ENCODE peak calls at places on chromosomes 2 and 18, in eight cellular contexts. One of them, this sample, is unnamed.

GRCh38 chr2:240320561-240321091 is 114.8 kb upstream of the GPC1 start:
- DNase-seq in LoVo: no peak
- DNase-seq in activated naive CD8-positive, alpha-beta T cell treated with anti-CD3 and anti-CD28 coated beads for 36 hours: no peak
- DNase-seq in A549: no peak
- DNase-seq in AG08396: no peak
- DNase-seq in tibial artery: peak
- DNase-seq in activated CD8-positive, alpha-beta memory T cell treated with anti-CD3 and anti-CD28 coated beads, Interleukin-2, amount 50 U/mL, for 48 hours: no peak
- DNase-seq in endothelial cell of umbilical vein: no peak
- DNase-seq in this sample: peak

GRCh38 chr2:113709022-113709421 is 47.4 kb downstream of the SLC35F5 start:
- DNase-seq in LoVo: no peak
- DNase-seq in activated CD8-positive, alpha-beta memory T cell treated with anti-CD3 and anti-CD28 coated beads, Interleukin-2, amount 50 U/mL, for 48 hours: no peak
- DNase-seq in AG08396: no peak
- DNase-seq in tibial artery: no peak
- DNase-seq in activated naive CD8-positive, alpha-beta T cell treated with anti-CD3 and anti-CD28 coated beads for 36 hours: no peak
- DNase-seq in endothelial cell of umbilical vein: no peak
- DNase-seq in A549: no peak
- DNase-seq in this sample: no peak

GRCh38 chr2:239316562-239317465 is 84.0 kb downstream of the HDAC4 start:
- DNase-seq in LoVo: no peak
- DNase-seq in A549: no peak
- DNase-seq in tibial artery: peak
- DNase-seq in activated CD8-positive, alpha-beta memory T cell treated with anti-CD3 and anti-CD28 coated beads, Interleukin-2, amount 50 U/mL, for 48 hours: peak
- DNase-seq in activated naive CD8-positive, alpha-beta T cell treated with anti-CD3 and anti-CD28 coated beads for 36 hours: no peak
- DNase-seq in AG08396: peak
- DNase-seq in endothelial cell of umbilical vein: peak
- DNase-seq in this sample: peak

GRCh38 chr18:28176933-28177827 is at the start of gene CDH2:
- DNase-seq in LoVo: no peak
- DNase-seq in AG08396: peak
- DNase-seq in A549: peak
- DNase-seq in endothelial cell of umbilical vein: peak
- DNase-seq in activated naive CD8-positive, alpha-beta T cell treated with anti-CD3 and anti-CD28 coated beads for 36 hours: peak
- DNase-seq in tibial artery: no peak
- DNase-seq in activated CD8-positive, alpha-beta memory T cell treated with anti-CD3 and anti-CD28 coated beads, Interleukin-2, amount 50 U/mL, for 48 hours: peak
- DNase-seq in this sample: peak

GRCh38 chr2:205680067-205680466 is 2.2 kb upstream of the NRP2 start:
- DNase-seq in endothelial cell of umbilical vein: peak
- DNase-seq in AG08396: peak
- DNase-seq in tibial artery: no peak
- DNase-seq in LoVo: peak
- DNase-seq in A549: peak
- DNase-seq in activated naive CD8-positive, alpha-beta T cell treated with anti-CD3 and anti-CD28 coated beads for 36 hours: no peak
- DNase-seq in activated CD8-positive, alpha-beta memory T cell treated with anti-CD3 and anti-CD28 coated beads, Interleukin-2, amount 50 U/mL, for 48 hours: peak
- DNase-seq in this sample: no peak

GRCh38 chr2:185628985-185629384 is 109.6 kb upstream of the FSIP2 start:
- DNase-seq in LoVo: no peak
- DNase-seq in A549: peak
- DNase-seq in tibial artery: no peak
- DNase-seq in activated naive CD8-positive, alpha-beta T cell treated with anti-CD3 and anti-CD28 coated beads for 36 hours: peak
- DNase-seq in AG08396: no peak
- DNase-seq in endothelial cell of umbilical vein: peak
- DNase-seq in activated CD8-positive, alpha-beta memory T cell treated with anti-CD3 and anti-CD28 coated beads, Interleukin-2, amount 50 U/mL, for 48 hours: no peak
- DNase-seq in this sample: peak

GRCh38 chr2:177072069-177072468 is 140.5 kb upstream of the HNRNPA3 start:
- DNase-seq in activated CD8-positive, alpha-beta memory T cell treated with anti-CD3 and anti-CD28 coated beads, Interleukin-2, amount 50 U/mL, for 48 hours: no peak
- DNase-seq in activated naive CD8-positive, alpha-beta T cell treated with anti-CD3 and anti-CD28 coated beads for 36 hours: no peak
- DNase-seq in A549: no peak
- DNase-seq in endothelial cell of umbilical vein: no peak
- DNase-seq in AG08396: no peak
- DNase-seq in LoVo: no peak
- DNase-seq in tibial artery: no peak
- DNase-seq in this sample: no peak

GRCh38 chr18:49305688-49306336 is 154.6 kb downstream of the DYM start:
- DNase-seq in activated CD8-positive, alpha-beta memory T cell treated with anti-CD3 and anti-CD28 coated beads, Interleukin-2, amount 50 U/mL, for 48 hours: no peak
- DNase-seq in A549: no peak
- DNase-seq in tibial artery: no peak
- DNase-seq in LoVo: no peak
- DNase-seq in activated naive CD8-positive, alpha-beta T cell treated with anti-CD3 and anti-CD28 coated beads for 36 hours: no peak
- DNase-seq in endothelial cell of umbilical vein: no peak
- DNase-seq in AG08396: no peak
- DNase-seq in this sample: no peak

GRCh38 chr18:66226782-66227181 is 377.1 kb downstream of the CDH19 start:
- DNase-seq in activated naive CD8-positive, alpha-beta T cell treated with anti-CD3 and anti-CD28 coated beads for 36 hours: no peak
- DNase-seq in AG08396: no peak
- DNase-seq in LoVo: no peak
- DNase-seq in endothelial cell of umbilical vein: no peak
- DNase-seq in tibial artery: no peak
- DNase-seq in activated CD8-positive, alpha-beta memory T cell treated with anti-CD3 and anti-CD28 coated beads, Interleukin-2, amount 50 U/mL, for 48 hours: no peak
- DNase-seq in A549: no peak
- DNase-seq in this sample: no peak

GRCh38 chr2:220394433-220394832 is 767.0 kb downstream of the SLC4A3 start:
- DNase-seq in activated naive CD8-positive, alpha-beta T cell treated with anti-CD3 and anti-CD28 coated beads for 36 hours: no peak
- DNase-seq in activated CD8-positive, alpha-beta memory T cell treated with anti-CD3 and anti-CD28 coated beads, Interleukin-2, amount 50 U/mL, for 48 hours: no peak
- DNase-seq in AG08396: no peak
- DNase-seq in endothelial cell of umbilical vein: no peak
- DNase-seq in LoVo: peak
- DNase-seq in tibial artery: no peak
- DNase-seq in A549: peak
- DNase-seq in this sample: no peak

GRCh38 chr2:43311276-43311675 is 84.9 kb upstream of the ZFP36L2 start:
- DNase-seq in LoVo: no peak
- DNase-seq in tibial artery: no peak
- DNase-seq in A549: peak
- DNase-seq in AG08396: no peak
- DNase-seq in endothelial cell of umbilical vein: peak
- DNase-seq in activated CD8-positive, alpha-beta memory T cell treated with anti-CD3 and anti-CD28 coated beads, Interleukin-2, amount 50 U/mL, for 48 hours: no peak
- DNase-seq in activated naive CD8-positive, alpha-beta T cell treated with anti-CD3 and anti-CD28 coated beads for 36 hours: no peak
- DNase-seq in this sample: no peak

GRCh38 chr2:224876522-224876921 is 160.4 kb upstream of the CCDC195 start:
- DNase-seq in activated naive CD8-positive, alpha-beta T cell treated with anti-CD3 and anti-CD28 coated beads for 36 hours: no peak
- DNase-seq in tibial artery: no peak
- DNase-seq in LoVo: no peak
- DNase-seq in AG08396: no peak
- DNase-seq in endothelial cell of umbilical vein: no peak
- DNase-seq in activated CD8-positive, alpha-beta memory T cell treated with anti-CD3 and anti-CD28 coated beads, Interleukin-2, amount 50 U/mL, for 48 hours: no peak
- DNase-seq in A549: no peak
- DNase-seq in this sample: no peak

GRCh38 chr2:46847185-46847710 is 68.4 kb downstream of the MCFD2 start:
- DNase-seq in endothelial cell of umbilical vein: peak
- DNase-seq in A549: peak
- DNase-seq in activated CD8-positive, alpha-beta memory T cell treated with anti-CD3 and anti-CD28 coated beads, Interleukin-2, amount 50 U/mL, for 48 hours: no peak
- DNase-seq in tibial artery: peak
- DNase-seq in activated naive CD8-positive, alpha-beta T cell treated with anti-CD3 and anti-CD28 coated beads for 36 hours: no peak
- DNase-seq in AG08396: peak
- DNase-seq in LoVo: peak
- DNase-seq in this sample: peak

GRCh38 chr18:75218064-75218463 is 7.5 kb downstream of the TSHZ1 start:
- DNase-seq in tibial artery: no peak
- DNase-seq in activated naive CD8-positive, alpha-beta T cell treated with anti-CD3 and anti-CD28 coated beads for 36 hours: no peak
- DNase-seq in endothelial cell of umbilical vein: no peak
- DNase-seq in LoVo: no peak
- DNase-seq in A549: no peak
- DNase-seq in activated CD8-positive, alpha-beta memory T cell treated with anti-CD3 and anti-CD28 coated beads, Interleukin-2, amount 50 U/mL, for 48 hours: no peak
- DNase-seq in AG08396: no peak
- DNase-seq in this sample: no peak

GRCh38 chr2:218429951-218430692 is 11.2 kb downstream of the VIL1 start:
- DNase-seq in tibial artery: peak
- DNase-seq in AG08396: no peak
- DNase-seq in LoVo: no peak
- DNase-seq in activated CD8-positive, alpha-beta memory T cell treated with anti-CD3 and anti-CD28 coated beads, Interleukin-2, amount 50 U/mL, for 48 hours: no peak
- DNase-seq in endothelial cell of umbilical vein: no peak
- DNase-seq in A549: no peak
- DNase-seq in activated naive CD8-positive, alpha-beta T cell treated with anti-CD3 and anti-CD28 coated beads for 36 hours: no peak
- DNase-seq in this sample: no peak

This sample was measured in left lung.